ENCODE peak calls at places on chromosome 7, in five cellular contexts. O is BE2C, I is cardiac muscle cell, K is psoas muscle, V is prostate gland. S is an unnamed sample.
A peak's percentile ranks its signal among the peaks of the same experiment; 100 is the strongest.

GRCh38 chr7:157279973-157280841 is 56.6 kb upstream of the DNAJB6 start:
- DNase-seq in V (no peak), O (no peak), I (no peak), K (no peak), S (no peak)

GRCh38 chr7:114670676-114671075 is 251.2 kb upstream of the MDFIC start:
- DNase-seq in I (no peak), K (no peak), O (no peak), V (no peak), S (no peak)

GRCh38 chr7:77266162-77266807 is 66.7 kb upstream of the FGL2 start:
- DNase-seq in V (no peak), O (no peak), K (no peak), I (peak; percentile 27), S (no peak)

GRCh38 chr7:33932832-33933468 is 27.6 kb downstream of the BMPER start:
- DNase-seq in K (peak; percentile 78), V (peak; percentile 77), O (peak; percentile 69), I (peak; percentile 95), S (peak; percentile 78)

GRCh38 chr7:54187886-54188518 is 354.2 kb upstream of the VSTM2A start:
- DNase-seq in K (no peak), O (no peak), I (no peak), V (no peak), S (no peak)

GRCh38 chr7:3912291-3912690 is 611.2 kb downstream of the SDK1 start:
- DNase-seq in O (no peak), I (no peak), V (no peak), K (no peak), S (no peak)

GRCh38 chr7:75637854-75638606 is 100.7 kb downstream of the HIP1 start:
- DNase-seq in O (no peak), I (no peak), K (no peak), V (no peak), S (no peak)

GRCh38 chr7:16900212-16900768 is 18.5 kb upstream of the AGR3 start:
- DNase-seq in V (no peak), O (no peak), I (no peak), K (no peak), S (no peak)

GRCh38 chr7:39667354-39667923 is 44.1 kb downstream of the RALA start:
- DNase-seq in O (no peak), I (peak; percentile 37), K (no peak), V (no peak), S (no peak)

GRCh38 chr7:123271231-123271630 is 71.5 kb upstream of the SLC13A1 start:
- DNase-seq in K (no peak), O (no peak), I (peak; percentile 75), V (no peak), S (no peak)

GRCh38 chr7:47992446-47992845 is 13.0 kb upstream of the HUS1 start:
- DNase-seq in V (no peak), I (no peak), K (no peak), O (no peak), S (no peak)

GRCh38 chr7:151060113-151060415 is 675 bp downstream of the SLC4A2 start:
- DNase-seq in V (no peak), O (no peak), K (no peak), I (no peak), S (no peak)

GRCh38 chr7:4742051-4742573 is 33.3 kb upstream of the AP5Z1 start:
- DNase-seq in K (no peak), I (peak; percentile 66), V (no peak), O (no peak), S (peak; percentile 49)

GRCh38 chr7:24024689-24025088 is 259.3 kb upstream of the NPY start:
- DNase-seq in K (no peak), I (no peak), V (no peak), O (no peak), S (no peak)

GRCh38 chr7:116455009-116455408 is 44.5 kb upstream of the CAV2 start:
- DNase-seq in O (no peak), I (peak; percentile 27), V (no peak), K (no peak), S (no peak)

GRCh38 chr7:116449950-116450349 is 49.6 kb upstream of the CAV2 start:
- DNase-seq in V (no peak), K (no peak), O (no peak), I (peak; percentile 74), S (no peak)

GRCh38 chr7:116449441-116449840 is 50.1 kb upstream of the CAV2 start:
- DNase-seq in O (no peak), K (no peak), V (no peak), I (no peak), S (no peak)

GRCh38 chr7:116454377-116454776 is 45.2 kb upstream of the CAV2 start:
- DNase-seq in I (no peak), V (no peak), O (no peak), K (no peak), S (no peak)

GRCh38 chr7:116451958-116452729 is 47.4 kb upstream of the CAV2 start:
- DNase-seq in O (no peak), K (no peak), V (no peak), I (no peak), S (no peak)
- TF ChIP-seq CTCF in O (no peak), K (no peak), V (no peak), I (no peak), S (no peak)

DNA sequence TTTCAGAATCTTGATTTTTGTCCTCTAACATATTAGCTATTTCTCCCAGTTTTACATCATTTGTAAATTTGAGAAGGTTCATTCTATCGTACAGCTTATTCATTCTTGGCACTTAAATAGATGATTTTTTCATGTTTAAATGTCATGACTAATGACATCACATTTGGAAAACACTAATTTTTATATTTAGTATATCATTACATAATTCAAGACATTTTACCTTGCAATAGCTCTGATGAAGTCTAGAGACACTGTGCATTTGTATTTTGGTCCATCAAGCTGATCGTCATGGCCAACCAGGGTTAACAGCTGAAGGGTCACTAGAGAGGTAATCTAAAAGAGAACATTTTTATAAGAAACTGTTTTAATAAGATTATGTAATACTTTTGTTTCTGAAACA is 71.3 kb downstream of the ORC5 start:
- DNase-seq in O (no peak), V (no peak), I (no peak), K (no peak), S (no peak)
- TF ChIP-seq CTCF in O (no peak), V (no peak), I (no peak), K (no peak), S (no peak)

DNA sequence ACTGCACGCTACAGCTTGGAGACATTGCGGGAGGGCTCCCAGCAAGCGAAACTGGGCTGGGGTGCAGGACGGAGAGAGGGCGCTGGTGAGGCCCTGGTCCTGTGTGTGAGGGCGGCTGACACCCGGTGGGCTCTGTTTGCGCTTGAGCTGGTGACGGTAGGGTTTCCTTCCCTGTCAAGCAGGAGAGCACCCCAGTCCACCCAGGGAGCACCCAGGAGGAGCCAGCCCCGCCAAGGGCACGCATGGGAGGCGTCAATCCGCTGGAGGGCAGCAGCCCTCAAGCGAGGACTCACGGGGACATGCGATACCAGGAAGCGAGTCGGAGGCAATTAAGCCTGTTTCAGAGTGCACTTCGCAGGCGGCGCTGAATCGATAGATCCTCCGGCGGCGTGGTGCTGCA is 109.4 kb downstream of the MAD1L1 start:
- DNase-seq in V (no peak), O (no peak), I (no peak), K (no peak), S (no peak)
- TF ChIP-seq CTCF in V (no peak), O (no peak), I (no peak), K (no peak), S (no peak)

GRCh38 chr7:29237483-29237882 is 42.9 kb downstream of the CHN2 start:
- DNase-seq in V (no peak), I (peak; percentile 44), K (no peak), O (no peak), S (no peak)
- TF ChIP-seq CTCF in V (no peak), I (no peak), K (no peak), O (no peak), S (no peak)

GRCh38 chr7:67302113-67303039 is 305.7 kb downstream of the TYW1 start:
- DNase-seq in K (peak; percentile 98), I (peak; percentile 99), V (peak; percentile 99), O (peak; percentile 99), S (peak; percentile 100)
- TF ChIP-seq CTCF in K (peak; percentile 45), I (peak; percentile 31), V (peak; percentile 45), O (peak; percentile 11), S (no peak)

GRCh38 chr7:90455163-90456030 is 14.0 kb upstream of the PTTG1IP2 start:
- DNase-seq in K (no peak), O (no peak), I (peak; percentile 64), V (peak; percentile 24), S (peak; percentile 33)
- TF ChIP-seq CTCF in K (peak; percentile 76), O (peak; percentile 73), I (peak; percentile 76), V (peak; percentile 59), S (peak; percentile 64)

GRCh38 chr7:153030976-153031375 is 271.4 kb downstream of the ACTR3B start:
- DNase-seq in K (no peak), I (no peak), V (no peak), O (no peak), S (no peak)
- TF ChIP-seq CTCF in K (no peak), I (no peak), V (no peak), O (no peak), S (no peak)

GRCh38 chr7:19663816-19664531 is 44.9 kb downstream of the POLR1F start:
- DNase-seq in O (no peak), K (no peak), V (no peak), I (no peak), S (no peak)

GRCh38 chr7:19670806-19671205 is 38.0 kb downstream of the POLR1F start:
- DNase-seq in I (no peak), K (no peak), O (no peak), V (no peak), S (no peak)

GRCh38 chr7:19665399-19666008 is 43.3 kb downstream of the POLR1F start:
- DNase-seq in V (no peak), I (peak; percentile 55), O (no peak), K (no peak), S (no peak)
- TF ChIP-seq CTCF in V (peak; percentile 45), I (peak; percentile 56), O (peak; percentile 53), K (peak; percentile 64), S (peak; percentile 53)

S was measured in colonic mucosa.